ENCODE peak calls at places on chromosome 1, in four cellular contexts. Y, S, C and K are unnamed samples.

GRCh38 chr1:44037154-44037553 is 5.9 kb upstream of the SLC6A9 start:
- DNase-seq in Y (no peak), C (no peak), S (no peak), K (no peak)

GRCh38 chr1:10868599-10868965 is 72.1 kb upstream of the CASZ1 start:
- DNase-seq in Y (no peak), S (no peak), C (no peak), K (no peak)

GRCh38 chr1:227921461-227922185 is 26.1 kb downstream of the WNT9A start:
- DNase-seq in Y (no peak), C (no peak), S (no peak), K (no peak)

GRCh38 chr1:10537082-10537766 is 62.5 kb downstream of the PEX14 start:
- DNase-seq in S (no peak), C (no peak), Y (no peak), K (peak)

GRCh38 chr1:118960567-118961136 is 27.5 kb downstream of the TBX15 start:
- DNase-seq in C (peak), Y (no peak), S (no peak), K (no peak)

GRCh38 chr1:230752407-230752806 is 5.2 kb downstream of the CAPN9 start:
- DNase-seq in S (no peak), Y (no peak), C (no peak), K (no peak)

GRCh38 chr1:212595229-212595628 is 13.3 kb upstream of the ATF3 start:
- DNase-seq in C (no peak), Y (no peak), S (no peak), K (peak)

GRCh38 chr1:53286950-53287349 is 40.9 kb downstream of the LRP8 start:
- DNase-seq in C (no peak), Y (no peak), S (no peak), K (no peak)

GRCh38 chr1:178633068-178633467 is 92.0 kb upstream of the RALGPS2 start:
- DNase-seq in S (no peak), C (no peak), Y (no peak), K (no peak)

GRCh38 chr1:211684791-211685190 is 9.4 kb upstream of the NEK2 start:
- DNase-seq in Y (no peak), C (no peak), S (no peak), K (no peak)

GRCh38 chr1:204345425-204345824 is 14.3 kb downstream of the PLEKHA6 start:
- DNase-seq in Y (no peak), C (no peak), S (no peak), K (no peak)

GRCh38 chr1:169312084-169312954 is 55.3 kb downstream of the NME7 start:
- DNase-seq in S (peak), Y (peak), C (no peak), K (peak)

GRCh38 chr1:156767879-156768608 is 709 bp downstream of the PRCC start:
- DNase-seq in S (no peak), Y (peak), C (no peak), K (no peak)

GRCh38 chr1:17735791-17736190 is 19.3 kb upstream of the ACTL8 start:
- DNase-seq in S (no peak), Y (no peak), C (no peak), K (no peak)

GRCh38 chr1:179754031-179754624 is 11.0 kb downstream of the FAM163A start:
- DNase-seq in S (no peak), C (no peak), Y (no peak), K (no peak)

GRCh38 chr1:87355894-87356293 is 27.2 kb downstream of the LMO4 start:
- DNase-seq in S (no peak), Y (no peak), C (no peak), K (no peak)

GRCh38 chr1:47330212-47330611 is 3.4 kb upstream of the CMPK1 start:
- DNase-seq in Y (no peak), C (no peak), S (no peak), K (no peak)

GRCh38 chr1:143735764-143736461 is 235.9 kb downstream of the FAM72C start:
- DNase-seq in S (no peak), C (no peak), Y (no peak), K (peak)

GRCh38 chr1:245901037-245901436 is 606.0 kb downstream of the SMYD3 start:
- DNase-seq in C (no peak), S (peak), Y (no peak), K (no peak)

GRCh38 chr1:88634538-88634937 is 49.5 kb upstream of the PKN2 start:
- DNase-seq in Y (no peak), C (no peak), S (no peak), K (no peak)

GRCh38 chr1:245718123-245718522 is 563.3 kb downstream of the KIF26B start:
- DNase-seq in C (no peak), Y (no peak), S (no peak), K (no peak)

GRCh38 chr1:228145498-228146425 is 4.0 kb upstream of the GJC2 start:
- DNase-seq in C (no peak), Y (peak), S (no peak), K (no peak)

GRCh38 chr1:29703596-29703995 is 467.3 kb downstream of the PTPRU start:
- DNase-seq in C (no peak), Y (peak), S (no peak), K (peak)

GRCh38 chr1:94609619-94610018 is 68.1 kb upstream of the F3 start:
- DNase-seq in Y (no peak), S (no peak), C (no peak), K (no peak)

GRCh38 chr1:162230096-162230495 is 146.6 kb downstream of the SPATA46 start:
- DNase-seq in S (no peak), C (no peak), Y (no peak), K (no peak)

GRCh38 chr1:60037061-60037460 is 36.5 kb downstream of the C1orf87 start:
- DNase-seq in Y (no peak), S (no peak), C (no peak), K (no peak)

GRCh38 chr1:72241397-72241796 is 40.9 kb downstream of the NEGR1 start:
- DNase-seq in C (peak), S (no peak), Y (no peak), K (no peak)

GRCh38 chr1:211736351-211736915 is 61.0 kb upstream of the NEK2 start:
- DNase-seq in Y (no peak), C (no peak), S (no peak), K (no peak)

GRCh38 chr1:41848216-41848952 is 70.3 kb downstream of the HIVEP3 start:
- DNase-seq in S (no peak), Y (no peak), C (no peak), K (no peak)

GRCh38 chr1:1175221-1176062 is 1.8 kb downstream of the TTLL10 start:
- DNase-seq in S (no peak), Y (no peak), C (no peak), K (no peak)

GRCh38 chr1:110212165-110213142 is 2.3 kb downstream of the KCNC4 start:
- DNase-seq in Y (no peak), C (no peak), S (no peak), K (no peak)

GRCh38 chr1:78275456-78275855 is 215.3 kb upstream of the PTGFR start:
- DNase-seq in Y (no peak), C (no peak), S (no peak), K (no peak)

GRCh38 chr1:203668401-203668800 is 41.8 kb downstream of the ATP2B4 start:
- DNase-seq in Y (no peak), S (no peak), C (no peak), K (no peak)

GRCh38 chr1:165134431-165134830 is 222.1 kb downstream of the LMX1A start:
- DNase-seq in S (no peak), Y (no peak), C (no peak), K (no peak)

GRCh38 chr1:165124772-165125171 is 231.7 kb downstream of the LMX1A start:
- DNase-seq in C (no peak), Y (no peak), S (no peak), K (no peak)

GRCh38 chr1:165129568-165130164 is 226.8 kb downstream of the LMX1A start:
- DNase-seq in S (no peak), Y (peak), C (peak), K (peak)
- TF ChIP-seq FOXK2 in S (no peak), Y (no peak), C (no peak), K (no peak)

GRCh38 chr1:26833432-26834405 is 7.2 kb downstream of the ZDHHC18 start:
- DNase-seq in C (no peak), S (peak), Y (no peak), K (no peak)
- TF ChIP-seq SP1 in C (no peak), S (peak), Y (no peak), K (no peak)

GRCh38 chr1:93255222-93256079 is 74.9 kb downstream of the CCDC18 start:
- DNase-seq in S (no peak), Y (no peak), C (no peak), K (no peak)

GRCh38 chr1:93251966-93252365 is 71.4 kb downstream of the CCDC18 start:
- DNase-seq in S (no peak), C (no peak), Y (no peak), K (no peak)

GRCh38 chr1:93257889-93258288 is 77.4 kb downstream of the CCDC18 start:
- DNase-seq in C (no peak), Y (no peak), S (no peak), K (no peak)

GRCh38 chr1:93256433-93256832 is 75.9 kb downstream of the CCDC18 start:
- DNase-seq in C (no peak), S (no peak), Y (no peak), K (no peak)

DNA sequence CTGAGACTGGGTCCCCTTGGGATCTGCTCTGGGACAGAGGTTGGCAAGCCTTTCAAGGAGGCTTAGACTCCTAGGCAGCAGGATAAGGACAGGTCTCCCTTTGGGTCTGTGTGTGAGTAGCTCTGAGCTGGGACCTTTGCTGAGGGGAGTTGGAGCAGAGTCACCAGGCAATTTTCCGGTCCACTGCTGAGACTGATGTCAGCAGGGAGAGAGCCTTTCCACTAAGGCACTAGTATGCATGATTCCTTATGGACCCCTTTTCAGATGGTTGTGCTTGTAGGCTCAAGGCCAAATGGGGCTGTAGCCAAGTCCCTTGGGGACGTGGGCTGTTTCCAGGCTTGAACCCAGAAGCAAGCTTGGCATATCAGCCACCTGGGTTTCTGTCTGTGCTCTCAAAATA is 72.9 kb downstream of the CCDC18 start:
- DNase-seq in C (no peak), S (no peak), Y (no peak), K (no peak)
- TF ChIP-seq TARDBP in C (no peak), S (no peak), Y (no peak), K (no peak)

GRCh38 chr1:40745180-40745579 is 38.4 kb upstream of the KCNQ4 start:
- DNase-seq in C (no peak), S (no peak), Y (no peak), K (no peak)
- TF ChIP-seq FOXK2 in C (no peak), S (no peak), Y (no peak), K (no peak)

GRCh38 chr1:210239295-210240155 is 6.9 kb downstream of the SERTAD4 start:
- DNase-seq in Y (no peak), S (no peak), C (peak), K (peak)
- TF ChIP-seq SP1 in Y (no peak), S (no peak), C (no peak), K (no peak)

GRCh38 chr1:201459775-201460174 is 9.2 kb downstream of the PHLDA3 start:
- DNase-seq in C (no peak), S (no peak), Y (no peak), K (no peak)

GRCh38 chr1:201461783-201462441 is 7.1 kb downstream of the PHLDA3 start:
- DNase-seq in S (no peak), Y (peak), C (peak), K (peak)

GRCh38 chr1:201463071-201463552 is 5.9 kb downstream of the PHLDA3 start:
- DNase-seq in Y (no peak), C (peak), S (no peak), K (no peak)

GRCh38 chr1:201460783-201461182 is 8.2 kb downstream of the PHLDA3 start:
- DNase-seq in Y (no peak), C (no peak), S (no peak), K (no peak)

GRCh38 chr1:201461193-201461657 is 7.8 kb downstream of the PHLDA3 start:
- DNase-seq in S (no peak), Y (no peak), C (peak), K (no peak)
- TF ChIP-seq TARDBP in S (no peak), Y (no peak), C (no peak), K (no peak)

GRCh38 chr1:172498858-172499257 is 34.1 kb upstream of the SUCO start:
- DNase-seq in S (no peak), C (no peak), Y (no peak), K (no peak)

GRCh38 chr1:172499636-172500141 is 33.3 kb upstream of the SUCO start:
- DNase-seq in C (peak), S (no peak), Y (no peak), K (no peak)

GRCh38 chr1:172500207-172500606 is 32.7 kb upstream of the SUCO start:
- DNase-seq in Y (no peak), C (no peak), S (no peak), K (no peak)

GRCh38 chr1:172496678-172497077 is 36.3 kb upstream of the SUCO start:
- DNase-seq in S (no peak), C (no peak), Y (no peak), K (no peak)

DNA sequence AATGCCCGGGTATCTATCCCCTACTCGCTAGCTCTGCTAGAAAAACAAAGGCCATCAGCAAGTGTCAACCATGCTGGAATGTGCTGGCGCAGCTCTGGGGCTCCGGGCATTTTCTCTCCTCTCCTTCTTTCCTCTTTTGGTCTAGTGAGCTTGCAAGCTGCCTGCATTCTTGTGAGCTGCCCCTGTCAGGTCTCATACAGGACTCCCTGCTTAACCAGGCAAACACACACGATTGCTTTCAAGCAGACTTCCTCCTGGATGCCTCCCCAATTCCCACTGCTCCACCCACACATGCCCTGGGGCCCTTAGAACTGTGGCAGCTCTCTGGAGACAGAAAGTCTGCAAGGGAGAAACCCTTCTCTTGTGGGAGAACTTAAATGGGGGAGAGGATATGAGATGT is 35.7 kb upstream of the SUCO start:
- DNase-seq in S (no peak), Y (no peak), C (peak), K (peak)
- TF ChIP-seq FOXK2 in S (no peak), Y (no peak), C (no peak), K (no peak)

GRCh38 chr1:153833171-153833570 is 58.0 kb downstream of the SLC27A3 start:
- DNase-seq in C (no peak), Y (no peak), S (no peak), K (no peak)
- TF ChIP-seq SP1 in C (no peak), Y (no peak), S (no peak), K (no peak)